ENCODE peak calls at places on chromosomes 3 and 15, in nine cellular contexts. S is HFFc6; O is astrocyte of the cerebellum; M is WERI-Rb-1; E is activated CD8-positive, alpha-beta T cell treated with anti-CD3 and anti-CD28 coated beads for 36 hours; I is neural progenitor cell; P is heart left ventricle; L is ovary; N is foreskin fibroblast. Q is an unnamed sample.

GRCh38 chr3:101351834-101352233 is 31.5 kb upstream of the IMPG2 start:
- DNase-seq in S (peak), O (no peak), M (no peak), E (peak), I (no peak), P (no peak), L (no peak), N (no peak), Q (no peak)

GRCh38 chr3:27585429-27585828 is 101.2 kb upstream of the SLC4A7 start:
- DNase-seq in S (no peak), O (no peak), M (no peak), E (no peak), I (no peak), P (no peak), L (no peak), N (no peak), Q (no peak)

GRCh38 chr15:84778194-84778593 is 29.8 kb downstream of the ZNF592 start:
- DNase-seq in S (no peak), O (no peak), M (no peak), E (no peak), I (no peak), P (no peak), L (no peak), N (no peak), Q (no peak)

GRCh38 chr15:45021331-45021730 is 1.7 kb upstream of the SORD start:
- DNase-seq in S (peak), O (no peak), M (no peak), E (no peak), I (no peak), P (no peak), L (no peak), N (peak), Q (no peak)

GRCh38 chr15:74727727-74728126 is 2.4 kb upstream of the CYP1A1 start:
- DNase-seq in S (no peak), O (no peak), M (no peak), E (no peak), I (no peak), P (peak), L (no peak), N (no peak), Q (no peak)

GRCh38 chr3:55264933-55265332 is 222.2 kb downstream of the WNT5A start:
- DNase-seq in S (no peak), O (no peak), M (no peak), E (no peak), I (no peak), P (no peak), L (no peak), N (peak), Q (no peak)

GRCh38 chr3:13158871-13159270 is 85.6 kb upstream of the IQSEC1 start:
- DNase-seq in S (no peak), O (no peak), M (no peak), E (no peak), I (no peak), P (no peak), L (no peak), N (no peak), Q (no peak)

GRCh38 chr3:132180337-132180791 is 136.8 kb upstream of the ACP3 start:
- DNase-seq in S (peak), O (peak), M (no peak), E (no peak), I (peak), P (no peak), L (no peak), N (peak), Q (no peak)

GRCh38 chr3:134874737-134875413 is 79.8 kb downstream of the EPHB1 start:
- DNase-seq in S (no peak), O (no peak), M (no peak), E (no peak), I (no peak), P (no peak), L (no peak), N (no peak), Q (no peak)

GRCh38 chr15:65558336-65558735 is 28.1 kb downstream of the HACD3 start:
- DNase-seq in S (peak), O (no peak), M (no peak), E (no peak), I (no peak), P (no peak), L (peak), N (peak), Q (no peak)

GRCh38 chr3:105823149-105823866 is 45.5 kb downstream of the CBLB start:
- DNase-seq in S (peak), O (peak), M (no peak), E (peak), I (no peak), P (no peak), L (peak), N (peak), Q (no peak)

GRCh38 chr3:178078933-178079332 is 457.3 kb upstream of the KCNMB2 start:
- DNase-seq in S (peak), O (peak), M (no peak), E (no peak), I (no peak), P (peak), L (peak), N (peak), Q (no peak)

GRCh38 chr3:96959902-96960596 is 145.7 kb downstream of the EPHA6 start:
- DNase-seq in S (no peak), O (no peak), M (no peak), E (no peak), I (no peak), P (no peak), L (no peak), N (peak), Q (no peak)

GRCh38 chr3:108907194-108907593 is 46.5 kb downstream of the GUCA1C start:
- DNase-seq in S (no peak), O (peak), M (no peak), E (no peak), I (no peak), P (no peak), L (no peak), N (no peak), Q (no peak)

GRCh38 chr3:111636506-111636905 is 41.4 kb upstream of the ZBED2 start:
- DNase-seq in S (no peak), O (no peak), M (no peak), E (no peak), I (peak), P (no peak), L (no peak), N (peak), Q (no peak)

GRCh38 chr3:110419096-110419495 is 652.5 kb upstream of the NECTIN3 start:
- DNase-seq in S (no peak), O (no peak), M (no peak), E (no peak), I (no peak), P (no peak), L (no peak), N (peak), Q (no peak)

GRCh38 chr3:185737740-185738680 is 86.8 kb downstream of the IGF2BP2 start:
- DNase-seq in S (no peak), O (no peak), M (no peak), E (no peak), I (no peak), P (no peak), L (no peak), N (peak), Q (no peak)

GRCh38 chr3:197559662-197560061 is 3.9 kb upstream of the BDH1 start:
- DNase-seq in S (no peak), O (no peak), M (no peak), E (no peak), I (no peak), P (no peak), L (no peak), N (no peak), Q (no peak)

GRCh38 chr15:70512772-70513362 is 250.5 kb downstream of the UACA start:
- DNase-seq in S (peak), O (no peak), M (peak), E (peak), I (peak), P (no peak), L (no peak), N (no peak), Q (no peak)

GRCh38 chr3:4568831-4569230 is 75.7 kb downstream of the ITPR1 start:
- DNase-seq in S (no peak), O (no peak), M (no peak), E (no peak), I (no peak), P (no peak), L (no peak), N (no peak), Q (no peak)

GRCh38 chr3:126883241-126883640 is 99.7 kb upstream of the PLXNA1 start:
- DNase-seq in S (peak), O (no peak), M (no peak), E (no peak), I (no peak), P (no peak), L (no peak), N (peak), Q (peak)

GRCh38 chr3:52210550-52211046 is 12.6 kb downstream of the ALAS1 start:
- DNase-seq in S (no peak), O (no peak), M (no peak), E (no peak), I (no peak), P (no peak), L (no peak), N (peak), Q (no peak)

GRCh38 chr3:10602769-10603768 is 97.7 kb upstream of the ATP2B2 start:
- DNase-seq in S (no peak), O (no peak), M (no peak), E (peak), I (no peak), P (no peak), L (no peak), N (no peak), Q (no peak)

GRCh38 chr3:135271562-135272290 is 476.7 kb downstream of the EPHB1 start:
- DNase-seq in S (no peak), O (no peak), M (no peak), E (no peak), I (no peak), P (no peak), L (no peak), N (no peak), Q (no peak)

GRCh38 chr3:23183731-23184130 is 19.4 kb upstream of the UBE2E2 start:
- DNase-seq in S (peak), O (peak), M (peak), E (no peak), I (peak), P (peak), L (peak), N (peak), Q (no peak)

GRCh38 chr3:24496529-24497482 is 2.2 kb upstream of the THRB start:
- DNase-seq in S (peak), O (peak), M (peak), E (no peak), I (peak), P (peak), L (peak), N (peak), Q (peak)

GRCh38 chr3:24495334-24495994 is 814 bp upstream of the THRB start:
- DNase-seq in S (no peak), O (no peak), M (peak), E (no peak), I (peak), P (peak), L (peak), N (peak), Q (no peak)

GRCh38 chr3:24492971-24493551 is 1.6 kb downstream of the THRB start:
- DNase-seq in S (no peak), O (no peak), M (no peak), E (no peak), I (no peak), P (no peak), L (no peak), N (peak), Q (no peak)

GRCh38 chr3:24493951-24494615 is 567 bp downstream of the THRB start:
- DNase-seq in S (no peak), O (no peak), M (peak), E (no peak), I (peak), P (peak), L (peak), N (peak), Q (peak)

GRCh38 chr3:24494616-24495333 is at the start of gene THRB:
- DNase-seq in S (no peak), O (no peak), M (peak), E (peak), I (peak), P (peak), L (peak), N (peak), Q (peak)
- TF ChIP-seq CTCF in S (no peak), O (peak), M (no peak), E (no peak), I (peak), P (peak), L (peak), N (peak), Q (no peak)

GRCh38 chr15:36108539-36108938 is 470.9 kb upstream of the CDIN1 start:
- DNase-seq in S (no peak), O (no peak), M (no peak), E (no peak), I (no peak), P (no peak), L (no peak), N (no peak), Q (no peak)

GRCh38 chr15:36106640-36107335 is 472.6 kb upstream of the CDIN1 start:
- DNase-seq in S (no peak), O (no peak), M (no peak), E (no peak), I (no peak), P (peak), L (no peak), N (peak), Q (no peak)

GRCh38 chr15:36110659-36110993 is 468.8 kb upstream of the CDIN1 start:
- DNase-seq in S (no peak), O (no peak), M (no peak), E (no peak), I (no peak), P (no peak), L (no peak), N (no peak), Q (no peak)

DNA sequence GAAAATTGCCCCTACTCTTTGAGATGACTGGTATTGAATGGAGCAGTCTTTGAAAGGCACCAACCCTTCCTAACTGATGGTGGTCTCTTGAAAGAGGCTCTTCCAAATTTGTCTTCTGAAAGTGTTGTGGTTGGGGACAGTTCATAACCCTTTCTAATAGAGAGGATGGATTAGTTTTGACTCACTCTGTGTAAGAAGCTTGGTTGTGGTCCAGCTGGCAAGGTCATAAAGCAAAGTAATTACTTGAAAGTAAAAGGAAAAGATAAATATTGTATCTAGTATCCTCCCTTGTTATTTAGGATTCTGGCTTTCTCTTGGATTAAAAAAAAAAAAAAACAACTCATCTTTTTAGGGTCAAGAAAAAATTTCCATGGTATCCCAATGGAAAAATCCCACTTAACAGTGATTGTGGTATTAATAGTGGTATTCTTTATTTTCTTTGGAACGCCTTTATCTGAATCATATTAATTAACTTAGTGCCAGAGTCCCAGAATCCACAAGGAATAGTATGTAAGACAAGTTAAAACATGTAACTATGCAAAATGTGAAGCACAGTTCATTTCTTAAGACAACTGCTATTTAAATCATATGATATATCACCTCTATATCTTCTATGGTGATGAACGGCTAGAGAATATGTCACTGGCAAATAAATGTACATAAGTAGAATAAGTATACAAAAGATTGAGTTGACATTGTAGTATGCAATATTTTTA is 469.3 kb upstream of the CDIN1 start:
- DNase-seq in S (peak), O (peak), M (no peak), E (no peak), I (no peak), P (no peak), L (no peak), N (peak), Q (no peak)
- TF ChIP-seq CTCF in S (no peak), O (no peak), M (no peak), E (no peak), I (no peak), P (no peak), L (no peak), N (no peak), Q (no peak)

DNA sequence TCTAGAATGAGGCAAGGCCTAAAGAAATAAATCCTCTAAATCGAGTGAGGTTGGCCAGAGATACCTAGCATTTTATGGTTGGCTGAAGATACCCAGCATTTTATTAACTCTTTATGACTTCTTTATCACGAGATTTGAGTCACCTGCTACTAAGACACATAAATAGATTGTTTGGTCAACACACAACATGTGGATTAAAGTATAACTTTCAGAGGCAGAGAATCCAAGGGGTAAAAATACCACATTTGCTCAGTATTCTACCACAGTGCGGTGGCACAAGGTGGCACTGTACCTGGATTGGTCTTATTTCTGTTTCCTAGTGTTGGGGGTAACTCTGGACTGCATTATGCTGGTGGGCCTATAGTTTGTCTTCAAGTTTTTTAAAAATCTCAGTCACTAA is 27.0 kb upstream of the VILL start:
- DNase-seq in S (no peak), O (no peak), M (no peak), E (no peak), I (no peak), P (no peak), L (no peak), N (no peak), Q (no peak)
- TF ChIP-seq CTCF in S (no peak), O (no peak), M (no peak), E (no peak), I (no peak), P (no peak), L (no peak), N (no peak), Q (no peak)

GRCh38 chr3:184537885-184538599 is 23.5 kb upstream of the EPHB3 start:
- DNase-seq in S (no peak), O (no peak), M (no peak), E (no peak), I (peak), P (no peak), L (no peak), N (no peak), Q (no peak)

GRCh38 chr3:184541886-184542562 is 19.6 kb upstream of the EPHB3 start:
- DNase-seq in S (no peak), O (no peak), M (no peak), E (no peak), I (no peak), P (no peak), L (no peak), N (no peak), Q (no peak)

GRCh38 chr3:184540777-184541681 is 20.6 kb upstream of the EPHB3 start:
- DNase-seq in S (no peak), O (peak), M (peak), E (peak), I (peak), P (peak), L (peak), N (peak), Q (peak)

GRCh38 chr3:184538600-184539431 is 22.8 kb upstream of the EPHB3 start:
- DNase-seq in S (no peak), O (no peak), M (no peak), E (no peak), I (no peak), P (no peak), L (no peak), N (no peak), Q (no peak)

GRCh38 chr3:184539801-184540440 is 21.7 kb upstream of the EPHB3 start:
- DNase-seq in S (no peak), O (no peak), M (no peak), E (no peak), I (no peak), P (no peak), L (no peak), N (no peak), Q (no peak)
- TF ChIP-seq CTCF in S (no peak), O (no peak), M (no peak), E (no peak), I (peak), P (no peak), L (no peak), N (no peak), Q (no peak)